ENCODE peak calls at places on chromosomes 4 and X, in ten cellular contexts. One of them, this sample, is unnamed.

GRCh38 chr4:1579834-1580686 is 104.1 kb downstream of the FAM53A start:
- DNase-seq in CD8-positive, alpha-beta memory T cell: peak
- DNase-seq in activated T-cell treated with anti-CD3 and anti-CD28 coated beads, Interleukin-2, amount 50 U/mL, for 24 hours: peak
- DNase-seq in amygdala: no peak
- DNase-seq in HepG2: peak
- DNase-seq in stimulated activated CD4-positive, alpha-beta T cell treated with anti-CD3 and anti-CD28 coated beads, Interleukin-2, amount 100 ng/mL, for 24 hours: peak
- DNase-seq in stromal cell of bone marrow: peak
- DNase-seq in EL: peak
- DNase-seq in nephron progenitor cell: peak
- DNase-seq in effector memory CD8-positive, alpha-beta T cell: peak
- DNase-seq in this sample: peak

GRCh38 chrX:40010550-40011364 is 87.0 kb downstream of the BCOR start:
- DNase-seq in CD8-positive, alpha-beta memory T cell: no peak
- DNase-seq in activated T-cell treated with anti-CD3 and anti-CD28 coated beads, Interleukin-2, amount 50 U/mL, for 24 hours: peak
- DNase-seq in amygdala: no peak
- DNase-seq in HepG2: peak
- DNase-seq in stimulated activated CD4-positive, alpha-beta T cell treated with anti-CD3 and anti-CD28 coated beads, Interleukin-2, amount 100 ng/mL, for 24 hours: peak
- DNase-seq in stromal cell of bone marrow: no peak
- DNase-seq in EL: no peak
- DNase-seq in nephron progenitor cell: peak
- DNase-seq in effector memory CD8-positive, alpha-beta T cell: no peak
- DNase-seq in this sample: no peak

GRCh38 chr4:161252520-161253141 is 911.2 kb downstream of the FSTL5 start:
- DNase-seq in CD8-positive, alpha-beta memory T cell: no peak
- DNase-seq in activated T-cell treated with anti-CD3 and anti-CD28 coated beads, Interleukin-2, amount 50 U/mL, for 24 hours: no peak
- DNase-seq in amygdala: no peak
- DNase-seq in HepG2: peak
- DNase-seq in stimulated activated CD4-positive, alpha-beta T cell treated with anti-CD3 and anti-CD28 coated beads, Interleukin-2, amount 100 ng/mL, for 24 hours: no peak
- DNase-seq in stromal cell of bone marrow: no peak
- DNase-seq in EL: no peak
- DNase-seq in nephron progenitor cell: no peak
- DNase-seq in effector memory CD8-positive, alpha-beta T cell: no peak
- DNase-seq in this sample: peak

GRCh38 chr4:134027931-134028330 is 173.7 kb downstream of the PABPC4L start:
- DNase-seq in CD8-positive, alpha-beta memory T cell: no peak
- DNase-seq in activated T-cell treated with anti-CD3 and anti-CD28 coated beads, Interleukin-2, amount 50 U/mL, for 24 hours: no peak
- DNase-seq in amygdala: no peak
- DNase-seq in HepG2: no peak
- DNase-seq in stimulated activated CD4-positive, alpha-beta T cell treated with anti-CD3 and anti-CD28 coated beads, Interleukin-2, amount 100 ng/mL, for 24 hours: no peak
- DNase-seq in stromal cell of bone marrow: peak
- DNase-seq in EL: peak
- DNase-seq in nephron progenitor cell: no peak
- DNase-seq in effector memory CD8-positive, alpha-beta T cell: no peak
- DNase-seq in this sample: no peak

GRCh38 chrX:107451754-107452153 is 2.3 kb downstream of the FRMPD3 start:
- DNase-seq in CD8-positive, alpha-beta memory T cell: peak
- DNase-seq in activated T-cell treated with anti-CD3 and anti-CD28 coated beads, Interleukin-2, amount 50 U/mL, for 24 hours: no peak
- DNase-seq in amygdala: no peak
- DNase-seq in HepG2: no peak
- DNase-seq in stimulated activated CD4-positive, alpha-beta T cell treated with anti-CD3 and anti-CD28 coated beads, Interleukin-2, amount 100 ng/mL, for 24 hours: no peak
- DNase-seq in stromal cell of bone marrow: no peak
- DNase-seq in EL: no peak
- DNase-seq in nephron progenitor cell: peak
- DNase-seq in effector memory CD8-positive, alpha-beta T cell: peak
- DNase-seq in this sample: no peak

GRCh38 chrX:83416273-83416672 is 91.8 kb upstream of the POU3F4 start:
- DNase-seq in CD8-positive, alpha-beta memory T cell: no peak
- DNase-seq in activated T-cell treated with anti-CD3 and anti-CD28 coated beads, Interleukin-2, amount 50 U/mL, for 24 hours: no peak
- DNase-seq in amygdala: no peak
- DNase-seq in HepG2: no peak
- DNase-seq in stimulated activated CD4-positive, alpha-beta T cell treated with anti-CD3 and anti-CD28 coated beads, Interleukin-2, amount 100 ng/mL, for 24 hours: no peak
- DNase-seq in stromal cell of bone marrow: no peak
- DNase-seq in EL: no peak
- DNase-seq in nephron progenitor cell: no peak
- DNase-seq in effector memory CD8-positive, alpha-beta T cell: no peak
- DNase-seq in this sample: no peak

GRCh38 chrX:43505759-43506158 is 150.3 kb upstream of the MAOA start:
- DNase-seq in CD8-positive, alpha-beta memory T cell: no peak
- DNase-seq in activated T-cell treated with anti-CD3 and anti-CD28 coated beads, Interleukin-2, amount 50 U/mL, for 24 hours: no peak
- DNase-seq in amygdala: no peak
- DNase-seq in HepG2: no peak
- DNase-seq in stimulated activated CD4-positive, alpha-beta T cell treated with anti-CD3 and anti-CD28 coated beads, Interleukin-2, amount 100 ng/mL, for 24 hours: no peak
- DNase-seq in stromal cell of bone marrow: no peak
- DNase-seq in EL: no peak
- DNase-seq in nephron progenitor cell: peak
- DNase-seq in effector memory CD8-positive, alpha-beta T cell: no peak
- DNase-seq in this sample: no peak

GRCh38 chrX:69077895-69078455 is 87.3 kb downstream of the PJA1 start:
- DNase-seq in CD8-positive, alpha-beta memory T cell: no peak
- DNase-seq in activated T-cell treated with anti-CD3 and anti-CD28 coated beads, Interleukin-2, amount 50 U/mL, for 24 hours: no peak
- DNase-seq in amygdala: no peak
- DNase-seq in HepG2: no peak
- DNase-seq in stimulated activated CD4-positive, alpha-beta T cell treated with anti-CD3 and anti-CD28 coated beads, Interleukin-2, amount 100 ng/mL, for 24 hours: no peak
- DNase-seq in stromal cell of bone marrow: no peak
- DNase-seq in EL: no peak
- DNase-seq in nephron progenitor cell: no peak
- DNase-seq in effector memory CD8-positive, alpha-beta T cell: no peak
- DNase-seq in this sample: no peak

GRCh38 chrX:19046343-19047215 is 62.7 kb upstream of the PHKA2 start:
- DNase-seq in CD8-positive, alpha-beta memory T cell: no peak
- DNase-seq in activated T-cell treated with anti-CD3 and anti-CD28 coated beads, Interleukin-2, amount 50 U/mL, for 24 hours: no peak
- DNase-seq in amygdala: no peak
- DNase-seq in HepG2: no peak
- DNase-seq in stimulated activated CD4-positive, alpha-beta T cell treated with anti-CD3 and anti-CD28 coated beads, Interleukin-2, amount 100 ng/mL, for 24 hours: no peak
- DNase-seq in stromal cell of bone marrow: peak
- DNase-seq in EL: peak
- DNase-seq in nephron progenitor cell: no peak
- DNase-seq in effector memory CD8-positive, alpha-beta T cell: no peak
- DNase-seq in this sample: no peak

GRCh38 chrX:136710324-136710951 is 62.5 kb downstream of the CD40LG start:
- DNase-seq in CD8-positive, alpha-beta memory T cell: no peak
- DNase-seq in activated T-cell treated with anti-CD3 and anti-CD28 coated beads, Interleukin-2, amount 50 U/mL, for 24 hours: no peak
- DNase-seq in amygdala: no peak
- DNase-seq in HepG2: no peak
- DNase-seq in stimulated activated CD4-positive, alpha-beta T cell treated with anti-CD3 and anti-CD28 coated beads, Interleukin-2, amount 100 ng/mL, for 24 hours: no peak
- DNase-seq in stromal cell of bone marrow: peak
- DNase-seq in EL: peak
- DNase-seq in nephron progenitor cell: no peak
- DNase-seq in effector memory CD8-positive, alpha-beta T cell: no peak
- DNase-seq in this sample: no peak

GRCh38 chr4:76155979-76156378 is 7.8 kb upstream of the NUP54 start:
- DNase-seq in CD8-positive, alpha-beta memory T cell: no peak
- DNase-seq in activated T-cell treated with anti-CD3 and anti-CD28 coated beads, Interleukin-2, amount 50 U/mL, for 24 hours: no peak
- DNase-seq in amygdala: no peak
- DNase-seq in HepG2: no peak
- DNase-seq in stimulated activated CD4-positive, alpha-beta T cell treated with anti-CD3 and anti-CD28 coated beads, Interleukin-2, amount 100 ng/mL, for 24 hours: no peak
- DNase-seq in stromal cell of bone marrow: no peak
- DNase-seq in EL: no peak
- DNase-seq in nephron progenitor cell: no peak
- DNase-seq in effector memory CD8-positive, alpha-beta T cell: no peak
- DNase-seq in this sample: no peak